ENCODE peak calls at places on chromosomes 2 and 18, in six cellular contexts. W, X, K, A, G and Z are unnamed samples.

GRCh38 chr2:234873103-234873827 is 78.6 kb upstream of the SH3BP4 start:
- DNase-seq in X (no peak), G (no peak), W (no peak), A (no peak), K (no peak), Z (no peak)

GRCh38 chr2:174778479-174778962 is 14.2 kb upstream of the CHRNA1 start:
- DNase-seq in A (peak; percentile 98), G (peak; percentile 61), X (peak; percentile 84), K (no peak), W (peak; percentile 98), Z (peak; percentile 97)

GRCh38 chr2:199811360-199811759 is 39.6 kb downstream of the FTCDNL1 start:
- DNase-seq in G (no peak), X (no peak), W (no peak), K (no peak), A (no peak), Z (no peak)

GRCh38 chr2:28134857-28135256 is 244.3 kb downstream of the BABAM2 start:
- DNase-seq in G (no peak), A (no peak), K (no peak), X (no peak), W (no peak), Z (no peak)

GRCh38 chr2:233386382-233387041 is 32.2 kb downstream of the DGKD start:
- DNase-seq in A (no peak), W (peak; percentile 80), K (no peak), G (no peak), X (no peak), Z (peak; percentile 33)

GRCh38 chr2:203661509-203661908 is 44.9 kb upstream of the CD28 start:
- DNase-seq in A (no peak), X (no peak), W (no peak), G (no peak), K (no peak), Z (no peak)

GRCh38 chr18:2846241-2846637 is 567 bp upstream of the EMILIN2 start:
- DNase-seq in K (peak; percentile 40), W (peak; percentile 35), G (no peak), X (peak; percentile 52), A (no peak), Z (no peak)

GRCh38 chr18:8657050-8657820 is 48.0 kb downstream of the RAB12 start:
- DNase-seq in A (no peak), K (no peak), X (no peak), W (no peak), G (no peak), Z (no peak)

GRCh38 chr2:98637401-98638144 is 29.2 kb downstream of the UNC50 start:
- DNase-seq in G (no peak), A (no peak), X (no peak), K (no peak), W (no peak), Z (no peak)

GRCh38 chr2:187009483-187010239 is 160.7 kb upstream of the ZSWIM2 start:
- DNase-seq in W (no peak), K (no peak), X (no peak), A (no peak), G (no peak), Z (no peak)

GRCh38 chr2:147511491-147511948 is 333.3 kb upstream of the ACVR2A start:
- DNase-seq in X (peak; percentile 55), W (peak; percentile 69), A (peak; percentile 25), G (peak; percentile 37), K (no peak), Z (no peak)

GRCh38 chr18:79400091-79400590 is 4.4 kb downstream of the NFATC1 start:
- DNase-seq in X (peak; percentile 87), K (peak; percentile 56), G (no peak), A (no peak), W (peak; percentile 53), Z (no peak)

GRCh38 chr18:70398076-70398475 is 109.2 kb downstream of the SOCS6 start:
- DNase-seq in X (no peak), G (no peak), A (no peak), W (no peak), K (no peak), Z (no peak)

GRCh38 chr2:60118917-60119316 is 434.5 kb downstream of the BCL11A start:
- DNase-seq in W (no peak), X (no peak), A (no peak), K (no peak), G (no peak), Z (no peak)

GRCh38 chr2:222919841-222920609 is 59.2 kb downstream of the ACSL3 start:
- DNase-seq in A (peak; percentile 68), W (peak; percentile 75), X (no peak), K (peak; percentile 79), G (no peak), Z (peak; percentile 89)

GRCh38 chr2:217890445-217890844 is 112.3 kb downstream of the TNS1 start:
- DNase-seq in A (no peak), W (peak; percentile 93), G (no peak), K (peak; percentile 16), X (no peak), Z (peak; percentile 54)

GRCh38 chr18:6734746-6735430 is 5.4 kb downstream of the ARHGAP28 start:
- DNase-seq in K (no peak), G (no peak), W (no peak), A (no peak), X (no peak), Z (no peak)

GRCh38 chr18:6731197-6731596 is 1.7 kb downstream of the ARHGAP28 start:
- DNase-seq in A (peak; percentile 85), W (peak; percentile 69), X (no peak), G (no peak), K (no peak), Z (peak; percentile 45)

GRCh38 chr18:6728809-6729246 is 688 bp upstream of the ARHGAP28 start:
- DNase-seq in A (no peak), X (no peak), W (no peak), K (peak; percentile 42), G (no peak), Z (no peak)

GRCh38 chr18:6729247-6730091 is at the start of gene ARHGAP28:
- DNase-seq in X (peak; percentile 87), K (peak; percentile 91), W (peak; percentile 98), G (peak; percentile 74), A (peak; percentile 46), Z (peak; percentile 47)

DNA sequence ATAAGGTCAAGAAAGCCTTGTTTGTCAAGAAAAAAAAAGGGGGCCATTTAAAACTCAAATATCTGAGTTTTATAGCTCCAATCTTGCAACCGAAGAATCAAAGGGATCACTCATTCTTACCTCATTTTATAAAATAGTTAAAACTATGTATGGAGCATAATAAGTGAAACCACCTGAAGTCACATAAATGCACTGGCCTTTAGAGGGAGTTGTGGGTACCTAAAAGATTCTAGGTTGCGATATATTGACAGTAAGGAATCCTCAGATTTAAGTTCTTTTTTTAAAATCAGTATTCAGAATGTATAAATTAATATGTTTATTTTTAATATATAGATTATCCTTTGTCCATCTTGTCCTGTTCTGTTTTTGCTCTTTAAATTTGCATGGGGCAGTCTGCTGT is 3.4 kb downstream of the ARHGAP28 start:
- DNase-seq in G (no peak), A (no peak), K (no peak), X (no peak), W (no peak), Z (no peak)
- TF ChIP-seq CTCF in G (no peak), A (no peak), K (peak; percentile 17), X (no peak), W (no peak), Z (no peak)

DNA sequence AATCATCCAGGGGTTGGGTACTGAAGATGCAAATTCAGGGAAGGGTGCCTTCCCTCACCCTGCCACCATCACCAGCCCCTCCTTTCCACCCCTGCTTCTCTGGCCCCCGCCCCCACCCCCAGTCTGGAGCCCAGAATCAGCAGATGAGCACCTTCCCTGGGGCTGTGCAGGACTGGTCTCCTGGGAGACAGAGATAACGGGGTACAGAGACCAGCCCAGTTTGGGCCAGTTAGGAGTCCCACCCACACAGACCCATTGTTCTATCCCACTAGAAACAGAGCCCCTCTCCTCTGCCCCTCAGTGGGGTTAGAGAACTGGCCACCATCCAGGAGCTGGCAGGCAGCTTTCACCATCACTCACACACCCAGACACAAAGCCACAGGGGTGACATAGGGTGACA is 4.5 kb upstream of the CRYBA2 start:
- DNase-seq in K (peak; percentile 26), A (no peak), X (no peak), W (no peak), G (no peak), Z (no peak)
- TF ChIP-seq CTCF in K (no peak), A (no peak), X (no peak), W (no peak), G (no peak), Z (no peak)

DNA sequence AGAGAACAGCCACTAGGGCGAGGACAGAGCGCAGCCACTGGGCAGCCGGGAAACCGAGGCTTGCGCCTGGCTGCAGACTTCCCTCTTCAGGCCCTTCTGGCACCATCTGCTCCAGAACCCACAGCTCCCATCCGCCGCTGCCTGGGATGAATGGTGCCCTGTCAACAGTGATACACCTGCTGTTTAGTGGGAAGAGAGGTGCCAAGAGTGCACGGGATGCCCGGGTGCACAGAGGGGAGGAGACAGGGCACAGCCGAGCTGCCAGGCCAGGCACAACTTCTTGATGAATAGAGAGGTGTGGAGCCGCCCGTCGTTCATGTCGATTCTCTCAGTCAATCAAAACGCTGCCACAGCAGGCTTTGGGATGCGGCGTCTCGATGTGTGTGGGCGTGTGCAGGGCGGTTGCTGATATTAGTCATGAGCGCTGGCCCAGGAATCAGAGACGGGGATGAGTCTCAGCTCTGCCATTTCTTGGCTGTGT is 39.5 kb downstream of the RRM2 start:
- DNase-seq in G (no peak), A (no peak), K (no peak), X (no peak), W (peak; percentile 33), Z (no peak)
- TF ChIP-seq CTCF in G (no peak), A (no peak), K (no peak), X (no peak), W (no peak), Z (no peak)

DNA sequence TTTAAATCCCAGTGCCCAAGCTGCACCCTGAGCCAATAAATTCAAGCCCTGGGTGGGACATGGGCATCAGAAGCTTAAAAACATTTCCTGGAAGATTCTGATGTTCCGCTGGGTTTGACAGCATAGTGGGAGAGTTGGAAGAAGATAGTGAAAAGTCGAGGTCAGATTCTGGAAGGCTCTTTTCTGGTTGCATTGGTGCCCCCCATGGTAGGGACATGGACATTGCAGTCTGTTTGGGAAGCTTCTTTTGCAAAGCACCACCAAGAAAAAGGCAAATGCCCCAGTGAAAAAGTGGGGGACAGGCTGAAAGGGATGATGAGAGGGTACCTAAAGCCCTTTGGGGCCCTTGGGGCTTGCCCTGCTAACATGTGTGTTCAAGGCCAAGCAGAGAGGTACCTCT is 21.0 kb downstream of the MERTK start:
- DNase-seq in W (no peak), K (peak; percentile 50), A (no peak), X (no peak), G (no peak), Z (no peak)
- TF ChIP-seq CTCF in W (peak; percentile 30), K (peak; percentile 57), A (no peak), X (no peak), G (no peak), Z (peak; percentile 42)

DNA sequence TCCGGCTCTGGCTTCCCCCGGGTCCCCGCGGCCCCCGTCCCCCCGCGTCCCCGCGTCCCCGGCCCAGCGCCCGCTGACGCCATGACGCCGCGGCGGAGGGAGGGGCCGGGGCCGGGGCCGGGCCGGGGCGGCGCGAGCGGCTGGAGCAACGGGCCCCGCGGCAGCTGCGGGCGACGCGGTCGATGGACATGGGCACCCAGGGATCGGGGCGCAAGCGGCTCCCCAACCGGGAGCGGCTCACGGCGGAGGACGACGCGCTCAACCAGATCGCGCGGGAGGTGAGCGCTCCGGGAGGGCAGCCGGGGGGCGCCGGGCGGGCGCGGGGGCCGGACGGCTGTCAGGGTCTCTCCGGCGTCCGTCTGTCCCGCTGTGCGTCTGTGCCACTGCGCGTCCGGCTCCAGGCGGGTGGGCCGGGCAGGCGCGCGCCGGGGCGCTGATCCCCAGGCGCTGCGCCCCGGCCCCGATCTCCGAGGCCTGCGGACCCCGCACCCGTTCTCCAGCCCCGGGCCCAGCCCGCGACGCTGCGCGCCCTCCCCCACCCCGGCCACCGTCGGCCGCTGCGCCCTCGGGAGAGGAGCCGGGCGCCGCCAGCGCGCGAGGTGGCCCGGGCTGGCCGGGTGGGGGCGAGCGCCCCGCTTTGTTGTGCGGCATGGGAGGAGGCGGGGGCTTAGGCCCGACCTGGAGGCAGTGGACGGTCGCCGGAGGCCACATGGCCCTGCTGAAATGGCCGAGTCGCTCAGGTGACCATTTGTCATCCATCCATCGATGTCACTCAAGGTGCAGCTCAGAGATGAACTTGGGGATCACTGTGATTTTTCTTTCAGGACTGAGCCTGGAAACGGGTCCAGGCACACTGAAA is at the start of gene LRRFIP1:
- DNase-seq in X (no peak), G (no peak), K (no peak), W (peak; percentile 47), A (no peak), Z (no peak)
- TF ChIP-seq CTCF in X (no peak), G (no peak), K (no peak), W (no peak), A (no peak), Z (peak; percentile 39)